ENCODE peak calls at places on chromosome X, in nine cellular contexts. I is tibial artery; C is GM23248; M is stomach; E is SK-N-SH; P is lung; N is brain microvascular endothelial cell; B is NT2/D1; D is CD4-positive, alpha-beta memory T cell. R is an unnamed sample.

GRCh38 chrX:1440506-1440905 is 12.2 kb downstream of the ASMTL start:
- DNase-seq in C (no peak), P (no peak), I (no peak), M (no peak), B (no peak), D (no peak), N (no peak), E (no peak), R (no peak)

GRCh38 chrX:32448320-32448719 is 763.0 kb downstream of the DMD start:
- DNase-seq in P (no peak), D (peak), I (no peak), B (no peak), C (no peak), E (no peak), N (no peak), M (no peak), R (no peak)

GRCh38 chrX:19121898-19122640 is at the start of gene ADGRG2:
- DNase-seq in E (peak), D (no peak), I (no peak), C (peak), B (no peak), P (peak), M (peak), N (no peak), R (no peak)

GRCh38 chrX:86078650-86079049 is 31.3 kb upstream of the CHM start:
- DNase-seq in B (no peak), P (no peak), M (no peak), D (no peak), E (no peak), I (no peak), C (no peak), N (no peak), R (no peak)

GRCh38 chrX:73728518-73729023 is 165.6 kb downstream of the CHIC1 start:
- DNase-seq in N (no peak), I (no peak), E (no peak), C (no peak), D (no peak), B (peak), M (no peak), P (no peak), R (no peak)

GRCh38 chrX:20530319-20530979 is 263.7 kb upstream of the RPS6KA3 start:
- DNase-seq in M (peak), E (peak), C (peak), P (peak), D (peak), I (peak), B (peak), N (peak), R (no peak)

GRCh38 chrX:35890699-35891098 is 28.8 kb upstream of the CFAP47 start:
- DNase-seq in C (peak), N (no peak), M (peak), D (no peak), I (peak), E (peak), B (peak), P (peak), R (no peak)

GRCh38 chrX:150084474-150085229 is 146.4 kb upstream of the EOLA2 start:
- DNase-seq in N (peak), P (no peak), M (no peak), D (no peak), B (no peak), E (no peak), I (no peak), C (peak), R (peak)

GRCh38 chrX:9848718-9849481 is 62.7 kb downstream of the SHROOM2 start:
- DNase-seq in C (no peak), D (no peak), B (no peak), I (no peak), P (no peak), N (no peak), M (no peak), E (no peak), R (no peak)

GRCh38 chrX:119880076-119880475 is 8.4 kb downstream of the NDUFA1 start:
- DNase-seq in M (no peak), I (no peak), N (no peak), E (no peak), D (peak), P (no peak), B (no peak), C (no peak), R (no peak)

GRCh38 chrX:16664626-16665025 is 14.7 kb downstream of the S100G start:
- DNase-seq in E (no peak), P (no peak), B (no peak), C (no peak), N (no peak), M (no peak), I (no peak), D (no peak), R (no peak)

DNA sequence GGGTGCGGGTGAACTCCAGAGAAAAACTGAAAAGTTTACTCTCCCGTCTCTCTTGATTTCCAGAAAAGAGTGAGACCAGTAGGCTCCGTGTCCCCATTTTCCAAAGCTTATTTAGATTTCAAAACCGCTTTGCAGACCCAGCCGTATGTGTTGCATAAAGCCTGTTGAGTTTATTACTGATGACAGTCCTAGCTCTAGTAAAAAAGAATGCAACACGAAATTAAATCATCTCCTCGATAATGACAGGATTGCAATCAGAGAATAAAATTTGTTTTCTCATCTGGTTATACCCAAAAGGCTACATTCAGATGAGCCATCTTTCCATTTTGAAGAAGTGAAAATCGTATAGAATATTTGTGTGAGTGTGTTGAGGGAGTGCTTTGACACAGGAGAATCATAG is 16.1 kb upstream of the VCX3A start:
- DNase-seq in C (no peak), B (no peak), N (no peak), P (no peak), M (no peak), D (no peak), E (peak), I (no peak), R (no peak)
- H3K4me3 ChIP-seq in C (no peak), B (no peak), N (no peak), P (no peak), M (no peak), D (no peak), E (no peak), I (no peak), R (no peak)

GRCh38 chrX:133394765-133395164 is 20.5 kb downstream of the GPC4 start:
- DNase-seq in M (no peak), E (no peak), I (no peak), N (no peak), C (no peak), B (no peak), D (no peak), P (no peak), R (no peak)
- H3K4me3 ChIP-seq in M (no peak), E (no peak), I (no peak), N (no peak), C (no peak), B (no peak), D (no peak), P (no peak), R (no peak)

GRCh38 chrX:72130156-72130761 is 1.5 kb downstream of the RTL5 start:
- DNase-seq in M (no peak), C (no peak), I (no peak), E (no peak), P (no peak), D (no peak), N (no peak), B (no peak), R (no peak)
- H3K4me3 ChIP-seq in M (no peak), C (no peak), I (peak), E (peak), P (no peak), D (no peak), N (no peak), B (peak), R (no peak)

GRCh38 chrX:27966955-27967354 is 14.3 kb downstream of the DCAF8L1 start:
- DNase-seq in M (no peak), I (no peak), B (no peak), P (peak), D (no peak), C (no peak), N (peak), E (no peak), R (no peak)

GRCh38 chrX:27964432-27964831 is 16.8 kb downstream of the DCAF8L1 start:
- DNase-seq in E (no peak), M (no peak), D (no peak), I (no peak), P (no peak), C (no peak), N (no peak), B (no peak), R (no peak)

GRCh38 chrX:27968891-27969290 is 12.4 kb downstream of the DCAF8L1 start:
- DNase-seq in N (no peak), P (no peak), E (no peak), D (no peak), I (no peak), C (no peak), B (no peak), M (no peak), R (no peak)

DNA sequence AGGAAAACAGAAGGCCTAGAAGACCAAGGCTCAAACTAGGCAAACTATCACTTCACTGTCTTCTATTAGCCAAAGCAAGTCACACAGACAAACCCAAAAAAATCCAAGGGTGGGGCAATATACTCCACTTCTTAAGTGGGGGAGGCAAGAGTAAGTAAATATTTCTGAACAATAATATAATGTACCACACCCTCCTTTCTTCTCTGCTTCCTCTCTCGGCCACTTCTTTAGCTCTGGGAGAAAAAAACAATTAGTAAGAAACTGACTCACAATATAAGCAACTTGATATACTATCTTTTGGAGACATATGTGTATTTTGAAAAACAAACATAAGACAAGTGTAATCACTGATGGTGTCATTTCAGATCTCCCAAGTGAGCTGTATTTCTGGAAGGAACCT is 14.8 kb downstream of the DCAF8L1 start:
- DNase-seq in D (no peak), N (no peak), B (no peak), M (no peak), P (no peak), E (no peak), I (no peak), C (no peak), R (no peak)
- H3K4me3 ChIP-seq in D (no peak), N (no peak), B (no peak), M (no peak), P (no peak), E (no peak), I (no peak), C (no peak), R (no peak)

DNA sequence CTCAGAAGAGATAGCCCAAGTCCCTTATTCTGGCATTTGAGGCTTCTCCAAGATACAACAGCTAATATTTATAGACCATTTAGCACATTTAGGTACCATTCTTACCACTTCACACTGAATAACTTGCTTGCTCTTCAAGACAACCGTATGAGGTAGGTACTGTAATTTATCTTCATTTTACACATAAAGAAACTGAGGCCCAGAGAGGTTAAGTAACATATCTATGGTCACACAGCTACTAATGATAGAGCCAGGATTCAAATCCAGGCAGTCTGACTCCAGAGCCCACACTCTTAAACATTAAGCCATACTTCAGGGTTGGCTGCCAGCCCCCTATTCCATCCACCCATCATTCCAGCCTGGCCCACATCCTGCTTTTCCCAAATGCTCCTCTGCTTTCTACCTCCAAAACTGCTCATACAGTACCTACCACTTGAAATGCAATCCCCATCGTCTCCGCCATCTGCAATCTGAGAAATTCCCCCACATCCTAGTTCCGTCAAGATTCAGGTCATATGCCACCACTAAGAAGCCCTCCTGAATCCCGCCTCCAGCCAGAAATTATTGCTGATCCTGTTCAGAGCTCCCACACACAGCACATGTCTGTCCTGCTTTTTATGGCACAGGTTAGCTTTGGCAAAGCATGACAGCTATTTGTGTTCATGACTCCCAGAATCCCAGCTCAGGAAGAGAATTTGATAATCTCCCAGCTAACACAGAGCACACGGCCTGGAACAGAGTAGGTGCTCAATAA is 23.5 kb downstream of the IQSEC2 start:
- DNase-seq in P (no peak), B (no peak), C (no peak), N (no peak), I (no peak), M (no peak), E (no peak), D (no peak), R (no peak)
- H3K4me3 ChIP-seq in P (no peak), B (no peak), C (no peak), N (no peak), I (no peak), M (no peak), E (no peak), D (no peak), R (no peak)

DNA sequence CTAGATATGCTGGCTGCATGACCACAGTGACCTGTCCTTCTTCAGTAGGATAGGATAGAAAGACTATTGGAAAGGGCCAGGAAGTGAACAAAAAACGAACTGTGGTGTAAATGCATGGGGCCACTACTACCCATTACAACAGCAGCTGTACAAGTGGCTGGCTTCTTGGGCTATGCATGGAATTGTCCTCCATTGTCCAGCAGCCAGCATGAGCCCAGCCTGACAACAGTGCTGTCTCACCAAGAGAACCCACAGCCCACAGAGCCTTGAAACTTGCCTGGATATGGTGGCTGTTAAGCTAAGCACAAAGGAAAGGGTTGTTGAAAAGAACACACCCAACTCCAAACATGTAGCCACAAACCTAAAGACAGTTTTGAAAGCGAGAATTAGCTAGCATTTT is 330.2 kb upstream of the F9 start:
- DNase-seq in E (no peak), M (no peak), D (no peak), P (no peak), N (no peak), C (no peak), B (no peak), I (no peak), R (no peak)
- H3K4me3 ChIP-seq in E (no peak), M (no peak), D (no peak), P (no peak), N (no peak), C (no peak), B (no peak), I (no peak), R (no peak)

DNA sequence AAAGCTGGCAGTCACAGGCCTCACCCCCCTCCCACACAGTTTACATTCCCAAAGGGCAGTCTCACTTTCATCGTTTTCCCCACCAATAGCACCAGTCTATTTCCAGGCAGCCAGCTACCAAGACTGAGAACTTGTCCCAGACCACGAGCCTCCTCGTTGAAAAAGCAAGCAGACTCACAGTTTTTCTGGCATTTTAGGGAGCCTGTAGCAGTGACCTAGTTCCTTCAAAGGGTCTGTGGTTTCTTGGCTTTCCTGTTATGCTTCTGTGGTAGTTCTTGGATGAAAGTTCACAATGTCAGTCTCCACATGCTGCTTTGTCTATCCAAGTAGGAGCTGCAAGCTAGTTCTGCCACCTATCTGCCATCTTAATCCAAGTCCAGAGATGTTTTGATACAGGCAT is 151.6 kb upstream of the ZC4H2 start:
- DNase-seq in N (no peak), D (peak), M (no peak), C (peak), P (no peak), E (no peak), B (no peak), I (no peak), R (no peak)
- H3K4me3 ChIP-seq in N (no peak), D (no peak), M (no peak), C (no peak), P (no peak), E (no peak), B (no peak), I (no peak), R (no peak)

R was measured in AG04449.